ENCODE peak calls at places on chromosome 1, in nine cellular contexts. One of them, this sample, is unnamed.

GRCh38 chr1:84611796-84612195 is 37.6 kb upstream of the CTBS start:
- DNase-seq in activated gamma-delta T cell treated with Interleukin-2 at 50 U/mL for 16 hours: no peak
- DNase-seq in LHCN-M2: peak
- DNase-seq in neural progenitor cell: peak
- DNase-seq in NCI-H446 treated with DMSO at 0.1 percent for 48 hours: no peak
- DNase-seq in RWPE1: no peak
- DNase-seq in amygdala: no peak
- DNase-seq in chondrocyte: no peak
- DNase-seq in A549: no peak
- DNase-seq in this sample: no peak

GRCh38 chr1:17155257-17155895 is 36.1 kb upstream of the PADI2 start:
- DNase-seq in activated gamma-delta T cell treated with Interleukin-2 at 50 U/mL for 16 hours: no peak
- DNase-seq in LHCN-M2: no peak
- DNase-seq in neural progenitor cell: no peak
- DNase-seq in NCI-H446 treated with DMSO at 0.1 percent for 48 hours: no peak
- DNase-seq in RWPE1: no peak
- DNase-seq in amygdala: no peak
- DNase-seq in chondrocyte: no peak
- DNase-seq in A549: no peak
- DNase-seq in this sample: no peak

GRCh38 chr1:10857689-10858088 is 61.2 kb upstream of the CASZ1 start:
- DNase-seq in activated gamma-delta T cell treated with Interleukin-2 at 50 U/mL for 16 hours: no peak
- DNase-seq in LHCN-M2: no peak
- DNase-seq in neural progenitor cell: no peak
- DNase-seq in NCI-H446 treated with DMSO at 0.1 percent for 48 hours: no peak
- DNase-seq in RWPE1: no peak
- DNase-seq in amygdala: no peak
- DNase-seq in chondrocyte: no peak
- DNase-seq in A549: no peak
- DNase-seq in this sample: no peak

GRCh38 chr1:63157085-63157484 is 165.3 kb upstream of the FOXD3 start:
- DNase-seq in activated gamma-delta T cell treated with Interleukin-2 at 50 U/mL for 16 hours: no peak
- DNase-seq in LHCN-M2: no peak
- DNase-seq in neural progenitor cell: no peak
- DNase-seq in NCI-H446 treated with DMSO at 0.1 percent for 48 hours: no peak
- DNase-seq in RWPE1: no peak
- DNase-seq in amygdala: no peak
- DNase-seq in chondrocyte: no peak
- DNase-seq in A549: no peak
- DNase-seq in this sample: no peak

GRCh38 chr1:8903908-8904650 is 25.6 kb upstream of the ENO1 start:
- DNase-seq in activated gamma-delta T cell treated with Interleukin-2 at 50 U/mL for 16 hours: no peak
- DNase-seq in LHCN-M2: peak
- DNase-seq in neural progenitor cell: no peak
- DNase-seq in NCI-H446 treated with DMSO at 0.1 percent for 48 hours: peak
- DNase-seq in RWPE1: peak
- DNase-seq in amygdala: no peak
- DNase-seq in chondrocyte: no peak
- DNase-seq in A549: peak
- DNase-seq in this sample: peak

GRCh38 chr1:27650527-27651175 is 15.7 kb upstream of the FGR start:
- DNase-seq in activated gamma-delta T cell treated with Interleukin-2 at 50 U/mL for 16 hours: no peak
- DNase-seq in LHCN-M2: no peak
- DNase-seq in neural progenitor cell: peak
- DNase-seq in NCI-H446 treated with DMSO at 0.1 percent for 48 hours: no peak
- DNase-seq in RWPE1: no peak
- DNase-seq in amygdala: no peak
- DNase-seq in chondrocyte: no peak
- DNase-seq in A549: no peak
- DNase-seq in this sample: peak

GRCh38 chr1:81869286-81869685 is 68.6 kb downstream of the ADGRL2 start:
- DNase-seq in activated gamma-delta T cell treated with Interleukin-2 at 50 U/mL for 16 hours: no peak
- DNase-seq in LHCN-M2: no peak
- DNase-seq in neural progenitor cell: no peak
- DNase-seq in NCI-H446 treated with DMSO at 0.1 percent for 48 hours: no peak
- DNase-seq in RWPE1: no peak
- DNase-seq in amygdala: no peak
- DNase-seq in chondrocyte: no peak
- DNase-seq in A549: no peak
- DNase-seq in this sample: no peak

GRCh38 chr1:15956150-15956549 is 19.8 kb downstream of the ZBTB17 start:
- DNase-seq in activated gamma-delta T cell treated with Interleukin-2 at 50 U/mL for 16 hours: no peak
- DNase-seq in LHCN-M2: peak
- DNase-seq in neural progenitor cell: no peak
- DNase-seq in NCI-H446 treated with DMSO at 0.1 percent for 48 hours: no peak
- DNase-seq in RWPE1: no peak
- DNase-seq in amygdala: no peak
- DNase-seq in chondrocyte: no peak
- DNase-seq in A549: no peak
- DNase-seq in this sample: peak

GRCh38 chr1:245209658-245210415 is 55.1 kb downstream of the KIF26B start:
- DNase-seq in activated gamma-delta T cell treated with Interleukin-2 at 50 U/mL for 16 hours: no peak
- DNase-seq in LHCN-M2: no peak
- DNase-seq in neural progenitor cell: no peak
- DNase-seq in NCI-H446 treated with DMSO at 0.1 percent for 48 hours: no peak
- DNase-seq in RWPE1: no peak
- DNase-seq in amygdala: no peak
- DNase-seq in chondrocyte: no peak
- DNase-seq in A549: no peak
- DNase-seq in this sample: no peak

GRCh38 chr1:37267111-37267835 is 207.1 kb upstream of the ZC3H12A start:
- DNase-seq in activated gamma-delta T cell treated with Interleukin-2 at 50 U/mL for 16 hours: no peak
- DNase-seq in LHCN-M2: no peak
- DNase-seq in neural progenitor cell: peak
- DNase-seq in NCI-H446 treated with DMSO at 0.1 percent for 48 hours: no peak
- DNase-seq in RWPE1: no peak
- DNase-seq in amygdala: no peak
- DNase-seq in chondrocyte: no peak
- DNase-seq in A549: no peak
- DNase-seq in this sample: no peak

GRCh38 chr1:105427543-105427942 is 1628.9 kb upstream of the PRMT6 start:
- DNase-seq in activated gamma-delta T cell treated with Interleukin-2 at 50 U/mL for 16 hours: no peak
- DNase-seq in LHCN-M2: no peak
- DNase-seq in neural progenitor cell: no peak
- DNase-seq in NCI-H446 treated with DMSO at 0.1 percent for 48 hours: peak
- DNase-seq in RWPE1: no peak
- DNase-seq in amygdala: no peak
- DNase-seq in chondrocyte: no peak
- DNase-seq in A549: no peak
- DNase-seq in this sample: peak

GRCh38 chr1:18999287-18999852 is 42.9 kb upstream of the IFFO2 start:
- DNase-seq in activated gamma-delta T cell treated with Interleukin-2 at 50 U/mL for 16 hours: no peak
- DNase-seq in LHCN-M2: no peak
- DNase-seq in neural progenitor cell: no peak
- DNase-seq in NCI-H446 treated with DMSO at 0.1 percent for 48 hours: no peak
- DNase-seq in RWPE1: no peak
- DNase-seq in amygdala: no peak
- DNase-seq in chondrocyte: no peak
- DNase-seq in A549: no peak
- DNase-seq in this sample: no peak

GRCh38 chr1:40096977-40097782 is at the start of gene PPT1:
- DNase-seq in activated gamma-delta T cell treated with Interleukin-2 at 50 U/mL for 16 hours: peak
- DNase-seq in LHCN-M2: peak
- DNase-seq in neural progenitor cell: peak
- DNase-seq in NCI-H446 treated with DMSO at 0.1 percent for 48 hours: peak
- DNase-seq in RWPE1: peak
- DNase-seq in amygdala: peak
- DNase-seq in chondrocyte: peak
- DNase-seq in A549: peak
- DNase-seq in this sample: peak

GRCh38 chr1:153946622-153947246 is at the start of gene DENND4B:
- DNase-seq in activated gamma-delta T cell treated with Interleukin-2 at 50 U/mL for 16 hours: peak
- DNase-seq in LHCN-M2: peak
- DNase-seq in neural progenitor cell: peak
- DNase-seq in NCI-H446 treated with DMSO at 0.1 percent for 48 hours: peak
- DNase-seq in RWPE1: peak
- DNase-seq in amygdala: peak
- DNase-seq in chondrocyte: peak
- DNase-seq in A549: peak
- DNase-seq in this sample: peak

GRCh38 chr1:107000907-107001306 is 55.6 kb upstream of the PRMT6 start:
- DNase-seq in activated gamma-delta T cell treated with Interleukin-2 at 50 U/mL for 16 hours: no peak
- DNase-seq in LHCN-M2: no peak
- DNase-seq in neural progenitor cell: no peak
- DNase-seq in NCI-H446 treated with DMSO at 0.1 percent for 48 hours: peak
- DNase-seq in RWPE1: no peak
- DNase-seq in amygdala: no peak
- DNase-seq in chondrocyte: no peak
- DNase-seq in A549: no peak
- DNase-seq in this sample: no peak

GRCh38 chr1:30185809-30186208 is 537.6 kb downstream of the MATN1 start:
- DNase-seq in activated gamma-delta T cell treated with Interleukin-2 at 50 U/mL for 16 hours: no peak
- DNase-seq in LHCN-M2: no peak
- DNase-seq in neural progenitor cell: no peak
- DNase-seq in NCI-H446 treated with DMSO at 0.1 percent for 48 hours: no peak
- DNase-seq in RWPE1: no peak
- DNase-seq in amygdala: no peak
- DNase-seq in chondrocyte: no peak
- DNase-seq in A549: no peak
- DNase-seq in this sample: no peak

GRCh38 chr1:93735722-93736121 is 54.1 kb upstream of the BCAR3 start:
- DNase-seq in activated gamma-delta T cell treated with Interleukin-2 at 50 U/mL for 16 hours: no peak
- DNase-seq in LHCN-M2: peak
- DNase-seq in neural progenitor cell: no peak
- DNase-seq in NCI-H446 treated with DMSO at 0.1 percent for 48 hours: no peak
- DNase-seq in RWPE1: peak
- DNase-seq in amygdala: no peak
- DNase-seq in chondrocyte: no peak
- DNase-seq in A549: no peak
- DNase-seq in this sample: peak

GRCh38 chr1:22949807-22950462 is 22.7 kb downstream of the LACTBL1 start:
- DNase-seq in activated gamma-delta T cell treated with Interleukin-2 at 50 U/mL for 16 hours: no peak
- DNase-seq in LHCN-M2: no peak
- DNase-seq in neural progenitor cell: no peak
- DNase-seq in NCI-H446 treated with DMSO at 0.1 percent for 48 hours: peak
- DNase-seq in RWPE1: no peak
- DNase-seq in amygdala: no peak
- DNase-seq in chondrocyte: no peak
- DNase-seq in A549: no peak
- DNase-seq in this sample: no peak

GRCh38 chr1:171897304-171897703 is 56.0 kb downstream of the DNM3 start:
- DNase-seq in activated gamma-delta T cell treated with Interleukin-2 at 50 U/mL for 16 hours: no peak
- DNase-seq in LHCN-M2: no peak
- DNase-seq in neural progenitor cell: no peak
- DNase-seq in NCI-H446 treated with DMSO at 0.1 percent for 48 hours: no peak
- DNase-seq in RWPE1: no peak
- DNase-seq in amygdala: no peak
- DNase-seq in chondrocyte: no peak
- DNase-seq in A549: no peak
- DNase-seq in this sample: no peak

GRCh38 chr1:43165765-43166164 is 6.3 kb downstream of the EBNA1BP2 start:
- DNase-seq in activated gamma-delta T cell treated with Interleukin-2 at 50 U/mL for 16 hours: no peak
- DNase-seq in LHCN-M2: no peak
- DNase-seq in neural progenitor cell: no peak
- DNase-seq in NCI-H446 treated with DMSO at 0.1 percent for 48 hours: no peak
- DNase-seq in RWPE1: no peak
- DNase-seq in amygdala: no peak
- DNase-seq in chondrocyte: no peak
- DNase-seq in A549: no peak
- DNase-seq in this sample: no peak

GRCh38 chr1:116515702-116516101 is 55.1 kb downstream of the CD58 start:
- DNase-seq in activated gamma-delta T cell treated with Interleukin-2 at 50 U/mL for 16 hours: peak
- DNase-seq in LHCN-M2: no peak
- DNase-seq in neural progenitor cell: no peak
- DNase-seq in NCI-H446 treated with DMSO at 0.1 percent for 48 hours: no peak
- DNase-seq in RWPE1: no peak
- DNase-seq in amygdala: no peak
- DNase-seq in chondrocyte: no peak
- DNase-seq in A549: no peak
- DNase-seq in this sample: no peak